ENCODE peak calls at places on chromosomes 7 and 10, in five cellular contexts. C is progenitor cell of endocrine pancreas, R is activated T-cell treated with anti-CD3 and anti-CD28 coated beads for 1 hour, A is NCI-H2107, V is fibroblast of mammary gland. G is an unnamed sample.

GRCh38 chr10:88538038-88538437 is 45.1 kb downstream of the RNLS start:
- DNase-seq in V (peak; percentile 84), R (no peak), A (no peak), C (no peak), G (peak; percentile 46)

GRCh38 chr7:12898610-12899009 is 211.2 kb downstream of the ARL4A start:
- DNase-seq in A (no peak), C (no peak), V (no peak), R (no peak), G (no peak)

GRCh38 chr10:60144099-60144498 is 237.7 kb upstream of the CCDC6 start:
- DNase-seq in C (no peak), V (no peak), R (no peak), A (no peak), G (no peak)

GRCh38 chr7:33262476-33262875 is 133.1 kb downstream of the BBS9 start:
- DNase-seq in A (no peak), C (no peak), V (peak; percentile 38), R (no peak), G (no peak)

GRCh38 chr10:44756235-44756634 is 154.9 kb upstream of the TMEM72 start:
- DNase-seq in R (no peak), A (no peak), V (peak; percentile 80), C (no peak), G (no peak)

GRCh38 chr7:17307558-17307957 is 9.1 kb downstream of the AHR start:
- DNase-seq in C (no peak), V (peak; percentile 49), R (no peak), A (no peak), G (no peak)

GRCh38 chr10:33279276-33279675 is 55.2 kb downstream of the NRP1 start:
- DNase-seq in V (peak; percentile 70), R (no peak), A (no peak), C (no peak), G (no peak)

GRCh38 chr7:46681865-46682503 is 760.9 kb upstream of the IGFBP3 start:
- DNase-seq in R (no peak), V (peak; percentile 5), C (no peak), A (no peak), G (no peak)

GRCh38 chr10:132722391-132722790 is 63.6 kb downstream of the NKX6-2 start:
- DNase-seq in R (no peak), V (no peak), A (no peak), C (no peak), G (no peak)

GRCh38 chr10:3783313-3783689 is 1.7 kb downstream of the KLF6 start:
- DNase-seq in R (peak; percentile 53), V (no peak), A (no peak), C (no peak), G (no peak)

GRCh38 chr7:119514326-119514725 is 758.6 kb upstream of the KCND2 start:
- DNase-seq in A (no peak), C (no peak), V (peak; percentile 29), R (no peak), G (no peak)